ENCODE peak calls at places on chromosomes 2 and 18, in ten cellular contexts. L is SK-N-SH, R is iPS DF 6.9, P is Calu3, Y is T-cell, Q is activated B cell treated with CpG ODN at 0.5 μM for 24 hours, T is IMR-90, C is spleen, I is NCI-H2081, X is NCI-H446 treated with DMSO at 0.1 percent for 48 hours. K is an unnamed sample.

GRCh38 chr2:163213699-163214098 is 375.1 kb upstream of the KCNH7 start:
- DNase-seq in T (peak; percentile 68), C (no peak), Y (no peak), P (peak; percentile 15), X (no peak), I (no peak), R (no peak), Q (no peak), L (no peak), K (no peak)

GRCh38 chr2:215812966-215813365 is 200.4 kb downstream of the MREG start:
- DNase-seq in Y (no peak), P (no peak), C (no peak), R (no peak), L (no peak), T (peak; percentile 72), X (no peak), Q (no peak), I (no peak), K (no peak)

GRCh38 chr18:4524096-4524495 is 69.0 kb upstream of the DLGAP1 start:
- DNase-seq in Y (no peak), L (no peak), T (no peak), Q (no peak), X (no peak), P (no peak), C (no peak), I (no peak), R (no peak), K (no peak)

GRCh38 chr2:8090748-8091700 is 590.8 kb upstream of the ID2 start:
- DNase-seq in Y (peak; percentile 32), C (peak; percentile 76), P (peak; percentile 59), L (no peak), Q (no peak), I (no peak), R (no peak), T (peak; percentile 93), X (peak; percentile 20), K (no peak)

GRCh38 chr2:95047629-95048510 is 22.4 kb downstream of the MAL start:
- DNase-seq in T (no peak), I (no peak), Q (no peak), C (peak; percentile 70), P (no peak), R (no peak), L (no peak), Y (no peak), X (no peak), K (peak; percentile 95)

GRCh38 chr18:37483221-37483971 is 82.2 kb downstream of the CELF4 start:
- DNase-seq in P (peak; percentile 28), L (no peak), I (no peak), R (no peak), Q (no peak), X (no peak), Y (no peak), T (peak; percentile 25), C (no peak), K (no peak)

GRCh38 chr2:72579595-72580180 is 246.1 kb downstream of the EXOC6B start:
- DNase-seq in C (no peak), X (peak; percentile 45), R (no peak), P (no peak), Y (no peak), T (peak; percentile 64), L (peak; percentile 27), I (peak; percentile 24), Q (no peak), K (no peak)

GRCh38 chr2:101961287-101962242 is 30.2 kb upstream of the IL1R2 start:
- DNase-seq in P (no peak), X (no peak), Y (peak; percentile 15), C (peak; percentile 83), Q (no peak), T (peak; percentile 96), I (no peak), L (no peak), R (no peak), K (peak; percentile 90)

GRCh38 chr2:172864182-172864581 is 128.5 kb downstream of the RAPGEF4 start:
- DNase-seq in C (no peak), T (peak; percentile 51), L (no peak), Q (no peak), P (peak; percentile 43), I (peak; percentile 23), Y (peak; percentile 39), R (peak; percentile 55), X (no peak), K (no peak)

GRCh38 chr18:44819944-44820510 is 139.3 kb downstream of the SETBP1 start:
- DNase-seq in Y (no peak), P (no peak), Q (no peak), T (no peak), R (no peak), I (no peak), X (peak; percentile 63), L (no peak), C (no peak), K (peak; percentile 80)

GRCh38 chr2:110864176-110864575 is 131.8 kb downstream of the ACOXL start:
- DNase-seq in R (no peak), Q (no peak), Y (no peak), L (no peak), P (no peak), I (no peak), C (no peak), X (no peak), T (no peak), K (no peak)

GRCh38 chr2:165016772-165017411 is 61.6 kb upstream of the SLC38A11 start:
- DNase-seq in L (peak; percentile 62), Y (peak; percentile 7), X (peak; percentile 15), R (no peak), Q (no peak), T (peak; percentile 65), P (peak; percentile 39), C (no peak), I (peak; percentile 91), K (no peak)